ENCODE peak calls at places on chromosome X, in five cellular contexts. W, Y, U, P and I are unnamed samples.

GRCh38 chrX:86407371-86407770 is 259.1 kb downstream of the DACH2 start:
- DNase-seq in U (no peak), Y (no peak), W (no peak), P (no peak), I (no peak)

GRCh38 chrX:45851434-45851991 is 650.8 kb upstream of the DIPK2B start:
- DNase-seq in W (no peak), U (no peak), P (no peak), Y (no peak), I (no peak)

GRCh38 chrX:70504772-70505450 is 60.3 kb downstream of the DLG3 start:
- DNase-seq in W (no peak), U (no peak), P (no peak), Y (no peak), I (no peak)

GRCh38 chrX:103329991-103330390 is at the start of gene TCEAL7:
- DNase-seq in P (peak), U (peak), W (peak), Y (peak), I (no peak)

GRCh38 chrX:112368371-112368770 is 285.8 kb upstream of the TRPC5 start:
- DNase-seq in W (peak), P (no peak), Y (no peak), U (no peak), I (no peak)

GRCh38 chrX:104696667-104697066 is 130.7 kb downstream of the IL1RAPL2 start:
- DNase-seq in U (no peak), W (no peak), Y (no peak), P (no peak), I (no peak)

GRCh38 chrX:255923-256331 is 25.3 kb upstream of the PLCXD1 start:
- DNase-seq in U (no peak), Y (no peak), P (no peak), W (no peak), I (no peak)

GRCh38 chrX:29746326-29746725 is 469.0 kb upstream of the MAGEB2 start:
- DNase-seq in W (no peak), Y (no peak), P (no peak), U (peak), I (no peak)

GRCh38 chrX:1521459-1521956 is 15.5 kb downstream of the P2RY8 start:
- DNase-seq in W (no peak), Y (no peak), P (no peak), U (no peak), I (no peak)